ENCODE peak calls at places on chromosome 10, in six cellular contexts. U, W, P, Y, X and J are unnamed samples. For H3K9me3, the result is how much of the 10 kb centered on the place peaks cover.

GRCh38 chr10:19889279-19889678 is 73.0 kb downstream of the PLXDC2 start:
- DNase-seq in U (no peak), W (no peak), P (no peak), Y (no peak), X (no peak), J (no peak)

GRCh38 chr10:73991846-73992245 is 6.1 kb upstream of the VCL start:
- DNase-seq in U (peak), W (peak), P (no peak), Y (peak), X (peak), J (no peak)

GRCh38 chr10:28986117-28986792 is 302.6 kb upstream of the LYZL1 start:
- DNase-seq in U (no peak), W (no peak), P (no peak), Y (no peak), X (no peak), J (no peak)

GRCh38 chr10:103145860-103146466 is 47.1 kb downstream of the NT5C2 start:
- DNase-seq in U (no peak), W (no peak), P (peak), Y (no peak), X (no peak), J (no peak)

GRCh38 chr10:95333997-95334792 is 43.4 kb upstream of the PDLIM1 start:
- DNase-seq in U (no peak), W (peak), P (peak), Y (no peak), X (no peak), J (no peak)

GRCh38 chr10:62000037-62000603 is 98.6 kb downstream of the ARID5B start:
- DNase-seq in U (no peak), W (no peak), P (no peak), Y (peak), X (no peak), J (no peak)

GRCh38 chr10:133208466-133208865 is 21.6 kb upstream of the UTF1 start:
- DNase-seq in U (no peak), W (no peak), P (no peak), Y (no peak), X (no peak), J (no peak)

GRCh38 chr10:21687197-21687993 is 153.4 kb downstream of the MLLT10 start:
- DNase-seq in U (no peak), W (no peak), P (no peak), Y (no peak), X (no peak), J (no peak)

GRCh38 chr10:102753724-102754123 is 10.0 kb downstream of the WBP1L start:
- DNase-seq in U (no peak), W (no peak), P (no peak), Y (no peak), X (no peak), J (no peak)

GRCh38 chr10:60524541-60524940 is 134.9 kb upstream of the ANK3 start:
- DNase-seq in U (no peak), W (no peak), P (no peak), Y (no peak), X (no peak), J (no peak)

GRCh38 chr10:125641398-125641797 is 41.6 kb downstream of the TEX36 start:
- DNase-seq in U (no peak), W (no peak), P (no peak), Y (no peak), X (no peak), J (no peak)

GRCh38 chr10:103715430-103715829 is 139.9 kb downstream of the SH3PXD2A start:
- DNase-seq in U (no peak), W (no peak), P (no peak), Y (no peak), X (no peak), J (no peak)

GRCh38 chr10:112832361-112832878 is 117.6 kb upstream of the TCF7L2 start:
- DNase-seq in U (no peak), W (no peak), P (no peak), Y (no peak), X (no peak), J (no peak)

GRCh38 chr10:33187427-33187999 is 147.0 kb downstream of the NRP1 start:
- DNase-seq in U (no peak), W (no peak), P (no peak), Y (no peak), X (no peak), J (no peak)

GRCh38 chr10:58545427-58545826 is 32.8 kb downstream of the BICC1 start:
- DNase-seq in U (no peak), W (no peak), P (no peak), Y (no peak), X (no peak), J (no peak)

GRCh38 chr10:43187213-43187612 is 49.0 kb downstream of the CSGALNACT2 start:
- DNase-seq in U (no peak), W (no peak), P (no peak), Y (no peak), X (no peak), J (no peak)

GRCh38 chr10:82278401-82279182 is 403.6 kb downstream of the NRG3 start:
- DNase-seq in U (no peak), W (no peak), P (no peak), Y (peak), X (no peak), J (no peak)

GRCh38 chr10:95346715-95347401 is 56.1 kb upstream of the PDLIM1 start:
- DNase-seq in U (no peak), W (no peak), P (no peak), Y (no peak), X (no peak), J (no peak)

GRCh38 chr10:48464871-48465736 is 139.8 kb downstream of the ARHGAP22 start:
- DNase-seq in U (peak), W (no peak), P (no peak), Y (no peak), X (no peak), J (peak)

GRCh38 chr10:59006511-59007306 is 169.7 kb upstream of the PHYHIPL start:
- DNase-seq in U (no peak), W (no peak), P (no peak), Y (no peak), X (no peak), J (no peak)

GRCh38 chr10:22230331-22230833 is 12.6 kb upstream of the EBLN1 start:
- DNase-seq in U (no peak), W (no peak), P (no peak), Y (peak), X (no peak), J (peak)

GRCh38 chr10:80382989-80383388 is 25.4 kb upstream of the PRXL2A start:
- DNase-seq in U (peak), W (no peak), P (no peak), Y (peak), X (peak), J (peak)

GRCh38 chr10:5042922-5043321 is 39.3 kb upstream of the AKR1C2 start:
- DNase-seq in U (no peak), W (no peak), P (no peak), Y (no peak), X (no peak), J (no peak)

GRCh38 chr10:4477664-4478063 is 348.3 kb upstream of the AKR1E2 start:
- DNase-seq in U (no peak), W (no peak), P (no peak), Y (no peak), X (no peak), J (no peak)

GRCh38 chr10:69232252-69232651 is 12.1 kb downstream of the HKDC1 start:
- DNase-seq in U (no peak), W (no peak), P (no peak), Y (no peak), X (no peak), J (no peak)

GRCh38 chr10:125886914-125887512 is 5.9 kb upstream of the DHX32 start:
- DNase-seq in U (no peak), W (no peak), P (no peak), Y (no peak), X (no peak), J (no peak)

GRCh38 chr10:28157379-28157778 is 145.5 kb downstream of the MPP7 start:
- DNase-seq in U (no peak), W (no peak), P (no peak), Y (no peak), X (no peak), J (no peak)

GRCh38 chr10:59234814-59235429 is 58.5 kb downstream of the PHYHIPL start:
- DNase-seq in U (no peak), W (no peak), P (no peak), Y (peak), X (no peak), J (no peak)

GRCh38 chr10:73110345-73110849 is at the start of gene NUDT13:
- DNase-seq in U (peak), W (peak), P (peak), Y (no peak), X (peak), J (no peak)

GRCh38 chr10:117684673-117685211 is 142.2 kb downstream of the EMX2 start:
- DNase-seq in U (peak), W (peak), P (no peak), Y (no peak), X (no peak), J (no peak)
- TF ChIP-seq CTCF in U (no peak), W (no peak), P (no peak), Y (no peak), X (no peak), J (no peak)

DNA sequence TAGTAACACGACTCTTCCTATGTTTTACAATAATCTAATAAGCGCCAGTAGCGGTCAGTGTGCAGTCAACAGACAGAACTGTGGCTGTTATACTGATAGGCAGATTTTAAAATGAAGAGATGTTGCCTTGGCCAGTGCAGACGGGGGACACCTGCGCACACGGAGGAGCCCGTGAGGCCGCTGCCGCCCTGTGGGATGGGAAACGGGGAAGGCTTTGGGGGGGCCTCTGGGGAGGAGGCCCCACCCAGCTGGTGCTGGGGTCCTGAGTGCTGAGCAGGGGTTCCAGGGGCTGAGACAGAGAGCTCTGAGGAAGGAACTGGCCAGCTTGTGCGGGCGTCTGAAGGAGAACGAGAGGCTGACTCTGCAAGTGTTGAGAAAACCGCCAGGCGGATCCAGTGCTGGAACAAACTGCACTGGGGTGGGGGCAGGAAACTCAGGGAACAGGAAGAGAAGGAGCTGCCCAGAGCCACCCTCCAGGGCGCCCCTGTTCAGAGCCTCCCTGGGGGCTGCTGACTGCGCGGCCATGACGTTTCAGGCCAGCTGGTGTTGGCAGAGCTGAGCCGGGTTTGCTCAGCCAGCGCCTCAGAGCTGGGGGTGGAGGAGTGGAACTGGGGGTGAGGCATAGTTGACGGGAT is 426.4 kb downstream of the TCERG1L start:
- DNase-seq in U (no peak), W (no peak), P (no peak), Y (no peak), X (no peak), J (no peak)
- H3K9me3 ChIP-seq in U (under half), W (under half), P (under half), Y (under half), X (under half), J (under half)

GRCh38 chr10:1504286-1504685 is 233.0 kb downstream of the ADARB2 start:
- DNase-seq in U (no peak), W (no peak), P (no peak), Y (no peak), X (no peak), J (no peak)
- TF ChIP-seq CTCF in U (no peak), W (no peak), P (no peak), Y (no peak), X (no peak), J (no peak)

DNA sequence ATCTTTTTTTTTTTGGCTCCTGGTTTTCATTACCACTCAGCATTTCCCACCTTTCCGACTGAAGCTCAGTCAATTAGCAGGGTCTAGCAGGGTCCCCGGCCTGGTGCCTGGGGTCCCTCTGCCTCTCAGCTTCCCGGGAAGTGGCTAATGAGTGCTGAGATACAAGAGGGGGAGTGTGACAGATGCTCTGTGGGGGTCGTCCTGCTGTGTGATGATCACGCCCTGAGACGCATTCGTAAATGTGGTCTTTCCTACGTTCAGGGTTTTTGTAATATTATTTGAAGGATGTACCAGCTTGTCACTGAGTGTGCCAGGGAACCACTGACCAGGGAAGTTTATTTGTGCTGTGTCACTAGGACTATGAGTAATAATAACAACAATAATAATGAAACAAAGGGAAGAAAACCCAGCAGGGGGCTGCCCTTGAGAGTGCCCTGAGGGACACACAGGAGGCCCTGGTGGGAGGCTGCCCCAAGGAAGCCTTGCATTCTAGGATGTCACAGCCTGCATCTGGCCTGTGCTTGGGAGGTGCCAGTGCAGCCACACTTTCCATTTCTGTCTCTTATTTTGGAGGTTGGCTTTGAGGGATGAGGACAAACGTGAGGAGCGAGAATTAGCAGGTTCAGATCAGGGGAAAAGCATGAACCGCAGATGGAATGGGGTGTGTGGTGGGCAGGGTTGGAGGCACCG is 337.7 kb downstream of the ADARB2 start:
- DNase-seq in U (no peak), W (no peak), P (no peak), Y (no peak), X (no peak), J (no peak)
- H3K9me3 ChIP-seq in U (under half), W (under half), P (under half), Y (under half), X (under half), J (under half)

DNA sequence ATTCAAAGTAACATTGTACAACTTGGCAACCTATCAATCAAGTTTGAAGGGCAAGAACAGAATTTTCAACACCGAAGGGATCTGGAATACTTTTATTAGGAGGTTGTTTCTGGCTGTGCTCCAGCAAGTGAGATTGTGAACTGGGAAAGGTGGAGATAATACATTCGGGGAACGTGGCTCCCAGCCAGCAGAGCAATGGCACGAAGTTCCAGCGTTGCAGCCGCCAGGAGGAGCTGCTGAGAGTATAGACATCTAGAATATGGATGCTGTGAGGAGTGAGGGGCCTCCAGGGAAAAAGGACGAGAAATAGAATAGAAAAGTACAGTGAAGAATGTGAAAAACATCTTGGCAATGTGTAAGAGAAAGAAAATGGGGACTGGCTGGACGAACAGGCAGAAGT is 69.5 kb downstream of the TCERG1L start:
- DNase-seq in U (no peak), W (peak), P (no peak), Y (no peak), X (no peak), J (no peak)
- TF ChIP-seq CTCF in U (no peak), W (peak), P (no peak), Y (peak), X (no peak), J (no peak)

DNA sequence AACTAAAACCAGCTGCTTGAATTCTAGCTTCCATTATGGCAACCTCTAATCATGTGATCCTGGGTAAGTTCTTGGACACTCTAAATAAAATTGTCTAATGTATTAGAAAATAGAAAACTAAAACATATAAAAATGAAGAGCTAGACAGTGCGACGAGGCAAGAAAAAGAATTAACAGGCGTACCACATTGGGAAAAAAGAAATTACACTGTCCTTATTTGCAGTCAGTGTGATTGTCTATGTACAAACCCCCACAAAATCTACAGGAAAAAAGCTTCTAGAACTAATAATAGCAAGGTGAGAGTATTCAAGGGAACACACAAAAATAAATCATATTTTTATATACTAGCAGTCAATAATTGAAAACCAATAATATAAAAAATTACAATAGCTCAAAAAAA is 625.6 kb upstream of the MKI67 start:
- DNase-seq in U (no peak), W (no peak), P (no peak), Y (no peak), X (no peak), J (no peak)
- H3K9me3 ChIP-seq in U (under half), W (under half), P (under half), Y (under half), X (under half), J (under half)

GRCh38 chr10:123429631-123430257 is 236.4 kb upstream of the GPR26 start:
- DNase-seq in U (no peak), W (no peak), P (no peak), Y (no peak), X (no peak), J (peak)
- TF ChIP-seq CTCF in U (no peak), W (no peak), P (no peak), Y (no peak), X (no peak), J (peak)

DNA sequence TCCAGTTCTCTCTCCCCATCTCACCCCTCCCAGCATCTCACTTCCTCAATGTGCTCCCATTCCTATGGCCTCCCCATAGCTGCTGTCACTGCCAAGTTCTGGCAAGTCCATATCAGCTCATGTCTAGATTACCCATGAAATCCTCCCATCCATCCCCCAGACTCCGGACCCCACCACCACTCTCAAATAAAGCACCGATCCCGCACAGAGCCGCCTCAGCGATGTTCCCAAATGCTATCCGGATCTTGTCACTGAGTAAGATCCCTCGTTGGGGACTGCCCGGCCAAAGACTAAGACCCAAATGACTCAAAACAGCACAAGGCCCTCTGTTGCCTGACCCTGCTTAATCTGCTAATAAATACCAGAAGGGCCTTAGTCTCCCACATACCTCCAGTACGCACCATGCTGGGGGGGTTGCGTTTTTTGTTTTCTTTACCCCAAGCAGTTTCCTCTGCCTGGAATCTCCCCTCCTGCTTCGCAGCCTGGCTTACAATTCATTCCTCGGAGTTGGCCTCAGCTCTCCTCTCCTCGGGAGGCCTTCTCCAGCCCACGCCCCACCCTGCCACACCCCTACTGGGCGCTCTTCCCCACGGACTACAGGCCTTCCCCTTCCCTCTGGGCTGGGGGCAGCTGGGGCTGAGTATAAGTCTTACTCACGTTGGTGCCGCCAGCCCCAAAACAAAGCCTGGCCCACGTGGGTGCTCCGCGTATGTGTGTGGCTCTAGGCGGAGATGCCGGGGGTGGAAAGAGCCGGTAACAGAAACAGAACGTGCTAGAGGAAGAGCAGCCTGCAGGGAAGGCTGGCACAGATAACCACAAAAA is 1.8 kb upstream of the DUSP5 start:
- DNase-seq in U (peak), W (peak), P (no peak), Y (no peak), X (peak), J (peak)
- H3K9me3 ChIP-seq in U (under half), W (under half), P (under half), Y (under half), X (under half), J (under half)

GRCh38 chr10:64271983-64272382 is 750.8 kb downstream of the REEP3 start:
- DNase-seq in U (no peak), W (peak), P (no peak), Y (no peak), X (no peak), J (peak)
- TF ChIP-seq CTCF in U (no peak), W (no peak), P (no peak), Y (peak), X (no peak), J (peak)

GRCh38 chr10:131700506-131700905 is 200.3 kb upstream of the PPP2R2D start:
- DNase-seq in U (no peak), W (no peak), P (no peak), Y (no peak), X (no peak), J (no peak)
- H3K9me3 ChIP-seq in U (under half), W (under half), P (under half), Y (under half), X (under half), J (under half)